ENCODE peak calls at places on chromosomes 11 and 22, in ten cellular contexts. I is GM23248; S is pancreas; X is WERI-Rb-1; A is CD4-positive, alpha-beta T cell; T is CD8-positive, alpha-beta memory T cell; H is CD4-positive, alpha-beta memory T cell; C is thyroid gland; E is kidney epithelial cell; Y is body of pancreas. N is an unnamed sample. For H3K27me3, the result is how much of the 10 kb centered on the place peaks cover.

GRCh38 chr11:46896719-46897406 is 21.5 kb downstream of the LRP4 start:
- DNase-seq in I (peak), S (no peak), X (peak), A (no peak), T (no peak), H (peak), C (no peak), E (no peak), Y (no peak), N (no peak)

GRCh38 chr11:123129920-123130319 is 65.1 kb downstream of the CLMP start:
- DNase-seq in I (peak), S (no peak), X (no peak), A (no peak), T (no peak), H (no peak), C (no peak), E (no peak), Y (no peak), N (no peak)

GRCh38 chr22:40058265-40058664 is 63.5 kb downstream of the FAM83F start:
- DNase-seq in I (no peak), S (no peak), X (no peak), A (peak), T (no peak), H (no peak), C (peak), E (no peak), Y (peak), N (no peak)

GRCh38 chr22:44583854-44584253 is 85.8 kb upstream of the RTL6 start:
- DNase-seq in I (no peak), S (no peak), X (no peak), A (no peak), T (no peak), H (no peak), C (no peak), E (no peak), Y (no peak), N (no peak)

GRCh38 chr11:57597461-57597892 is at the start of gene SERPING1:
- DNase-seq in I (peak), S (peak), X (no peak), A (no peak), T (no peak), H (no peak), C (peak), E (no peak), Y (peak), N (peak)

GRCh38 chr11:112516261-112516660 is 255.6 kb upstream of the PLET1 start:
- DNase-seq in I (peak), S (no peak), X (no peak), A (no peak), T (no peak), H (no peak), C (no peak), E (no peak), Y (no peak), N (no peak)

GRCh38 chr11:101583180-101584128 is at the start of gene TRPC6:
- DNase-seq in I (peak), S (no peak), X (peak), A (no peak), T (no peak), H (no peak), C (peak), E (no peak), Y (peak), N (peak)

GRCh38 chr11:43401252-43401651 is 42.5 kb downstream of the TTC17 start:
- DNase-seq in I (no peak), S (no peak), X (no peak), A (no peak), T (no peak), H (no peak), C (no peak), E (no peak), Y (no peak), N (no peak)

GRCh38 chr11:44171518-44171917 is 76.0 kb downstream of the EXT2 start:
- DNase-seq in I (no peak), S (no peak), X (no peak), A (no peak), T (no peak), H (no peak), C (no peak), E (no peak), Y (no peak), N (no peak)

GRCh38 chr11:1064167-1064566 is 10.5 kb upstream of the MUC2 start:
- DNase-seq in I (no peak), S (no peak), X (no peak), A (no peak), T (no peak), H (no peak), C (no peak), E (no peak), Y (no peak), N (no peak)

GRCh38 chr11:12765428-12765827 is 91.2 kb downstream of the TEAD1 start:
- DNase-seq in I (no peak), S (no peak), X (peak), A (no peak), T (no peak), H (no peak), C (no peak), E (no peak), Y (peak), N (no peak)

GRCh38 chr11:123328281-123328680 is 101.8 kb upstream of the GRAMD1B start:
- DNase-seq in I (no peak), S (no peak), X (no peak), A (no peak), T (no peak), H (no peak), C (no peak), E (no peak), Y (no peak), N (no peak)

GRCh38 chr11:83438438-83438837 is 152.3 kb upstream of the CCDC90B start:
- DNase-seq in I (no peak), S (no peak), X (no peak), A (no peak), T (no peak), H (no peak), C (no peak), E (no peak), Y (peak), N (no peak)

GRCh38 chr11:121246021-121246768 is 46.4 kb upstream of the SC5D start:
- DNase-seq in I (no peak), S (peak), X (no peak), A (no peak), T (no peak), H (no peak), C (no peak), E (no peak), Y (no peak), N (no peak)

GRCh38 chr11:112610996-112611795 is 350.0 kb upstream of the NCAM1 start:
- DNase-seq in I (peak), S (no peak), X (no peak), A (no peak), T (no peak), H (no peak), C (no peak), E (no peak), Y (no peak), N (no peak)

GRCh38 chr22:43235445-43236400 is 48.8 kb upstream of the TTLL12 start:
- DNase-seq in I (no peak), S (no peak), X (no peak), A (no peak), T (no peak), H (no peak), C (no peak), E (no peak), Y (no peak), N (no peak)

GRCh38 chr11:123183391-123184099 is 11.5 kb downstream of the CLMP start:
- DNase-seq in I (peak), S (no peak), X (no peak), A (no peak), T (no peak), H (no peak), C (no peak), E (no peak), Y (no peak), N (no peak)

GRCh38 chr11:61541568-61541967 is 33.0 kb downstream of the LRRC10B start:
- DNase-seq in I (peak), S (no peak), X (peak), A (no peak), T (no peak), H (no peak), C (no peak), E (no peak), Y (no peak), N (no peak)

GRCh38 chr22:48696371-48696770 is 1131.3 kb downstream of the BRD1 start:
- DNase-seq in I (no peak), S (peak), X (no peak), A (no peak), T (no peak), H (no peak), C (no peak), E (no peak), Y (no peak), N (no peak)

GRCh38 chr11:7673724-7674434 is 579 bp upstream of the CYB5R2 start:
- DNase-seq in I (peak), S (no peak), X (no peak), A (no peak), T (no peak), H (no peak), C (peak), E (no peak), Y (peak), N (no peak)

GRCh38 chr22:40728731-40729189 is 49.5 kb downstream of the MCHR1 start:
- DNase-seq in I (no peak), S (no peak), X (peak), A (peak), T (peak), H (peak), C (peak), E (no peak), Y (no peak), N (peak)

GRCh38 chr11:78922886-78923625 is 348.4 kb upstream of the NARS2 start:
- DNase-seq in I (no peak), S (no peak), X (no peak), A (no peak), T (no peak), H (no peak), C (no peak), E (no peak), Y (no peak), N (no peak)

GRCh38 chr11:45663486-45664375 is 1.7 kb downstream of the CHST1 start:
- DNase-seq in I (peak), S (no peak), X (no peak), A (no peak), T (no peak), H (no peak), C (peak), E (no peak), Y (no peak), N (no peak)

GRCh38 chr11:22522225-22522624 is 103.4 kb downstream of the FANCF start:
- DNase-seq in I (no peak), S (no peak), X (no peak), A (no peak), T (no peak), H (no peak), C (no peak), E (no peak), Y (no peak), N (no peak)

GRCh38 chr11:96337541-96338530 is 5.2 kb downstream of the MAML2 start:
- DNase-seq in I (peak), S (no peak), X (peak), A (peak), T (no peak), H (peak), C (no peak), E (no peak), Y (peak), N (no peak)

GRCh38 chr11:17752144-17752543 is 17.6 kb downstream of the KCNC1 start:
- DNase-seq in I (no peak), S (no peak), X (no peak), A (no peak), T (no peak), H (no peak), C (no peak), E (no peak), Y (no peak), N (no peak)

GRCh38 chr22:21606775-21607174 is 23.0 kb downstream of the YDJC start:
- DNase-seq in I (no peak), S (no peak), X (no peak), A (no peak), T (no peak), H (no peak), C (no peak), E (peak), Y (no peak), N (no peak)

GRCh38 chr11:120424970-120425332 is 86.6 kb upstream of the GRIK4 start:
- DNase-seq in I (no peak), S (no peak), X (no peak), A (no peak), T (no peak), H (no peak), C (no peak), E (no peak), Y (no peak), N (no peak)

GRCh38 chr11:61980783-61981541 is 13.5 kb upstream of the FTH1 start:
- DNase-seq in I (no peak), S (no peak), X (no peak), A (no peak), T (no peak), H (no peak), C (no peak), E (no peak), Y (no peak), N (no peak)

GRCh38 chr11:118227865-118228785 is 3.3 kb upstream of the JAML start:
- DNase-seq in I (no peak), S (no peak), X (no peak), A (no peak), T (peak), H (peak), C (no peak), E (no peak), Y (no peak), N (no peak)

GRCh38 chr11:43580735-43581369 is 99.7 kb upstream of the HSD17B12 start:
- DNase-seq in I (peak), S (no peak), X (no peak), A (no peak), T (no peak), H (no peak), C (no peak), E (no peak), Y (no peak), N (no peak)

GRCh38 chr11:118921929-118922744 is 3.6 kb downstream of the BCL9L start:
- DNase-seq in I (peak), S (peak), X (peak), A (no peak), T (no peak), H (no peak), C (peak), E (no peak), Y (peak), N (peak)

GRCh38 chr11:65426839-65427690 is 4.5 kb downstream of the NEAT1 start:
- DNase-seq in I (peak), S (peak), X (no peak), A (peak), T (peak), H (peak), C (peak), E (no peak), Y (peak), N (peak)

GRCh38 chr22:22910272-22911240 is 22.9 kb downstream of the IGLL5 start:
- DNase-seq in I (no peak), S (no peak), X (no peak), A (no peak), T (no peak), H (no peak), C (no peak), E (no peak), Y (no peak), N (no peak)
- H3K27me3 ChIP-seq in I (under half), S (under half), X (under half), A (under half), T (under half), H (under half), C (under half), E (under half), Y (under half), N (under half)

DNA sequence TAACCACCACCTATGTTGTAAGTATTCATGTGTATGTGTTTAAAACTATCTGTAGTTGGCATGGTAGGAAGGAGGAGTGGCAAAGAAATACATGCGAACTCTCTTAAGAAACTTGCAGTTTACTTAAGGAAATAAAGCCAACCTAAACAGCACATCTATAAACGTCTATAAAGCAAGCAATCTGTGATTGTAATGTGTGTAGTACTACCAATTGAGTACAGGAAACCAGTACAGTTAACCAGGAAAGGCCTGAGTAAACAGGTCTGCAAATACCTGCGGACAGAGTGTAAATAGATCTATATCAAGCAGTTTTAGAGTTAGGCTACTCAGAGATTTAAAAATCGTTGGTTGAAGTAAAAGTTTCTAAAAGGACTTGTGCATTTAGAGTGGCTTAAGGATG is 59.5 kb upstream of the AMOTL1 start:
- DNase-seq in I (no peak), S (no peak), X (no peak), A (no peak), T (no peak), H (no peak), C (no peak), E (no peak), Y (no peak), N (peak)
- H3K27me3 ChIP-seq in I (under half), S (under half), X (under half), A (under half), T (under half), H (under half), C (under half), E (under half), Y (under half), N (under half)

GRCh38 chr22:41916745-41917358 is 2.0 kb upstream of the SHISA8 start:
- DNase-seq in I (no peak), S (no peak), X (no peak), A (no peak), T (no peak), H (no peak), C (no peak), E (no peak), Y (no peak), N (no peak)

GRCh38 chr22:41915783-41916493 is 1.1 kb upstream of the SHISA8 start:
- DNase-seq in I (no peak), S (no peak), X (no peak), A (no peak), T (no peak), H (no peak), C (no peak), E (no peak), Y (no peak), N (no peak)

GRCh38 chr22:41914611-41915034 is 251 bp downstream of the SHISA8 start:
- DNase-seq in I (no peak), S (no peak), X (no peak), A (no peak), T (no peak), H (no peak), C (no peak), E (no peak), Y (no peak), N (no peak)

GRCh38 chr22:41913842-41914534 is 886 bp downstream of the SHISA8 start:
- DNase-seq in I (peak), S (no peak), X (no peak), A (no peak), T (no peak), H (no peak), C (no peak), E (no peak), Y (no peak), N (no peak)

GRCh38 chr22:41915035-41915782 is at the start of gene SHISA8:
- DNase-seq in I (peak), S (peak), X (peak), A (peak), T (peak), H (peak), C (peak), E (no peak), Y (peak), N (no peak)
- H3K27me3 ChIP-seq in I (half or more), S (under half), X (under half), A (under half), T (under half), H (under half), C (under half), E (half or more), Y (under half), N (under half)

GRCh38 chr22:23246982-23247766 is 66.9 kb downstream of the BCR start:
- DNase-seq in I (no peak), S (no peak), X (no peak), A (no peak), T (no peak), H (no peak), C (no peak), E (no peak), Y (no peak), N (no peak)
- H3K27me3 ChIP-seq in I (under half), S (under half), X (under half), A (under half), T (under half), H (under half), C (under half), E (under half), Y (under half), N (under half)

DNA sequence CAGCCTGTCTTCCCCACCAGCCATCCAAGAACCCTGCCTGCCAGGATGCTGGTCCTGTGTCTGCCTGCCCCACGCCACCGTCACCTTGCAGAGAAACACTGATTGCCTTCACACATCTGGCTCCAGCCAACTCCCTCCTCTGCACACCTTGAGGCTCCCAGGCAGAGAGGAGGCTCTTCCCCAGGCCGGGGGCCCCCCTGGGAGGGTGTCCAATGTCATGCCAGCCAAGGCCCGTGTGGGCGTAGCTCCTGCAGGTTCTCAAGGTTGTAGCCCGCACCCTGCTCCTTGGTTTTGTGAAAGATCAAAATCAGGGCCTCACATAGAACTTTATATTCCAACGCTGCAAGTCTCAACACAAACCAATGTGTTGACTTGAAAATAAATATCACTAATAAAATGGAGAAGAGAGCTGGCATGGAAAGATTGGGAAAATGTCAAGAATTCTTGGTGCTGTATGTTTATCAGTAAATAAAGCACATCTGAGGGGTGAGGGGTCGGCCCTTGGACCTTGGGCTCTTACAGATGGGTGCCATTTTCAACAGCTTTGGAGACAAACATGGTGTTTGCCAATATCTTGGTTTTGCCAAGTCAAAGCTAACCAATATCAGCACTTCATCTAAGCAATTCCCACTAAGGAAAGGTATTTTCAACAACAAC is 6.7 kb upstream of the PPARA start:
- DNase-seq in I (no peak), S (peak), X (no peak), A (no peak), T (no peak), H (no peak), C (no peak), E (no peak), Y (no peak), N (peak)
- H3K27me3 ChIP-seq in I (under half), S (under half), X (under half), A (under half), T (under half), H (under half), C (under half), E (under half), Y (under half), N (under half)

GRCh38 chr11:127993788-127994187 is 593.6 kb downstream of the ETS1 start:
- DNase-seq in I (no peak), S (no peak), X (peak), A (no peak), T (no peak), H (no peak), C (no peak), E (no peak), Y (no peak), N (no peak)
- H3K27me3 ChIP-seq in I (under half), S (under half), X (under half), A (under half), T (under half), H (under half), C (under half), E (under half), Y (under half), N (under half)

GRCh38 chr11:8928981-8929615 is 3.6 kb downstream of the C11orf16 start:
- DNase-seq in I (peak), S (no peak), X (no peak), A (no peak), T (no peak), H (no peak), C (no peak), E (no peak), Y (no peak), N (no peak)
- H3K27me3 ChIP-seq in I (under half), S (under half), X (under half), A (under half), T (under half), H (under half), C (under half), E (under half), Y (under half), N (under half)